ENCODE peak calls at places on chromosomes 6 and 20, in ten cellular contexts. I is HT-29; F is cardiac septum; A is KG1; V is bronchial epithelial cell; X is nephron progenitor cell; U is uterus; E is H54; B is stimulated activated CD8-positive, alpha-beta memory T cell treated with anti-CD3 and anti-CD28 coated beads, Interleukin-12 subunit alpha, Interleukin-12 subunit beta, amount 100 ng/mL, for 4 hours; O is lower lobe of right lung. W is an unnamed sample.

GRCh38 chr6:111291334-111291705 is 191.7 kb downstream of the REV3L start:
- DNase-seq in V (no peak), X (no peak), F (no peak), U (no peak), A (no peak), B (no peak), E (no peak), O (no peak), I (no peak), W (no peak)

GRCh38 chr20:4104045-4104444 is 88.7 kb upstream of the RNF24 start:
- DNase-seq in I (no peak), O (no peak), E (no peak), U (no peak), A (no peak), B (no peak), V (no peak), F (no peak), X (no peak), W (no peak)

GRCh38 chr20:40390654-40391053 is 298.4 kb downstream of the MAFB start:
- DNase-seq in I (no peak), V (peak), B (no peak), F (no peak), O (no peak), A (no peak), U (no peak), E (peak), X (no peak), W (peak)

GRCh38 chr20:35719717-35720116 is 20.5 kb downstream of the ROMO1 start:
- DNase-seq in O (no peak), V (no peak), X (no peak), I (no peak), A (no peak), E (no peak), U (no peak), F (no peak), B (no peak), W (no peak)

GRCh38 chr20:34058831-34059230 is 53.2 kb downstream of the EIF2S2 start:
- DNase-seq in A (no peak), B (no peak), E (no peak), I (no peak), V (no peak), F (no peak), X (no peak), O (no peak), U (no peak), W (no peak)

GRCh38 chr6:3615391-3616380 is 135.8 kb downstream of the PXDC1 start:
- DNase-seq in A (no peak), B (no peak), F (no peak), V (no peak), U (no peak), O (no peak), I (no peak), E (no peak), X (no peak), W (no peak)

GRCh38 chr6:26332408-26332807 is 32.6 kb upstream of the BTN3A2 start:
- DNase-seq in U (no peak), F (no peak), X (no peak), O (no peak), B (no peak), A (no peak), V (no peak), I (no peak), E (no peak), W (no peak)

GRCh38 chr6:30573113-30573512 is 1.9 kb downstream of the ABCF1 start:
- DNase-seq in X (no peak), O (no peak), A (no peak), F (no peak), I (no peak), V (no peak), E (no peak), B (no peak), U (no peak), W (no peak)

GRCh38 chr20:47392721-47393073 is 36.2 kb upstream of the ZMYND8 start:
- DNase-seq in E (peak), I (no peak), F (no peak), V (peak), B (no peak), A (no peak), U (no peak), O (no peak), X (no peak), W (no peak)

GRCh38 chr6:152096863-152097496 is 289.5 kb downstream of the ESR1 start:
- DNase-seq in O (no peak), X (no peak), B (no peak), U (no peak), V (peak), I (no peak), E (no peak), F (no peak), A (no peak), W (no peak)

GRCh38 chr6:6834356-6835342 is 246.1 kb downstream of the LY86 start:
- DNase-seq in U (no peak), X (no peak), I (no peak), B (no peak), V (peak), A (no peak), O (peak), E (no peak), F (no peak), W (no peak)

GRCh38 chr6:86969573-86969972 is 32.2 kb downstream of the HTR1E start:
- DNase-seq in A (no peak), F (no peak), E (no peak), U (no peak), X (no peak), O (no peak), B (no peak), V (peak), I (no peak), W (no peak)

GRCh38 chr6:81487489-81487888 is 265.0 kb downstream of the TENT5A start:
- DNase-seq in V (no peak), B (no peak), E (no peak), O (no peak), F (no peak), X (no peak), U (peak), A (no peak), I (no peak), W (no peak)

GRCh38 chr20:63457737-63458136 is 14.7 kb downstream of the KCNQ2 start:
- DNase-seq in O (no peak), A (no peak), X (no peak), F (no peak), U (no peak), E (peak), B (no peak), I (peak), V (peak), W (no peak)

GRCh38 chr6:117585647-117586046 is 16.7 kb downstream of the GOPC start:
- DNase-seq in O (no peak), V (no peak), F (no peak), U (no peak), X (no peak), A (no peak), I (no peak), E (no peak), B (no peak), W (no peak)

GRCh38 chr6:142195862-142196536 is 48.9 kb downstream of the VTA1 start:
- DNase-seq in A (no peak), U (no peak), F (no peak), X (no peak), I (no peak), O (no peak), B (no peak), V (peak), E (no peak), W (no peak)

GRCh38 chr6:16239090-16239797 is 857 bp downstream of the GMPR start:
- DNase-seq in I (no peak), U (peak), E (peak), V (no peak), B (no peak), F (peak), O (peak), A (peak), X (peak), W (no peak)

GRCh38 chr20:63215101-63216040 is 560 bp downstream of the YTHDF1 start:
- DNase-seq in B (no peak), U (no peak), O (no peak), V (peak), A (no peak), E (peak), I (peak), F (no peak), X (peak), W (no peak)

GRCh38 chr6:74671558-74672025 is 534.3 kb downstream of the COL12A1 start:
- DNase-seq in F (no peak), O (no peak), U (no peak), V (no peak), X (no peak), I (no peak), A (no peak), E (no peak), B (no peak), W (no peak)